ENCODE peak calls at places on chromosome 15, in six cellular contexts. J is fibroblast of pulmonary artery, F is astrocyte of the spinal cord, G is NB4, T is upper lobe of right lung, O is mucosa of descending colon. E is an unnamed sample.

GRCh38 chr15:52652984-52653383 is 26.2 kb downstream of the ATOSA start:
- DNase-seq in J (peak), F (peak), G (no peak), T (no peak), O (no peak), E (no peak)

GRCh38 chr15:63364293-63365003 is 17.2 kb downstream of the CA12 start:
- DNase-seq in J (peak), F (no peak), G (no peak), T (no peak), O (no peak), E (no peak)

GRCh38 chr15:80608688-80609087 is 86.4 kb upstream of the ABHD17C start:
- DNase-seq in J (no peak), F (no peak), G (no peak), T (no peak), O (no peak), E (no peak)

GRCh38 chr15:60379466-60380274 is 18.1 kb downstream of the ANXA2 start:
- DNase-seq in J (peak), F (peak), G (peak), T (no peak), O (no peak), E (no peak)

GRCh38 chr15:70063284-70063991 is 34.3 kb downstream of the TLE3 start:
- DNase-seq in J (no peak), F (peak), G (no peak), T (peak), O (no peak), E (peak)

GRCh38 chr15:31457631-31458526 is 131.2 kb downstream of the KLF13 start:
- DNase-seq in J (peak), F (peak), G (no peak), T (peak), O (no peak), E (no peak)

GRCh38 chr15:81160312-81161214 is 26.5 kb downstream of the CFAP161 start:
- DNase-seq in J (peak), F (peak), G (no peak), T (no peak), O (no peak), E (no peak)

GRCh38 chr15:32872606-32873291 is 154.9 kb downstream of the GREM1 start:
- DNase-seq in J (peak), F (no peak), G (no peak), T (no peak), O (no peak), E (no peak)

GRCh38 chr15:89482139-89482538 is 14.2 kb downstream of the RHCG start:
- DNase-seq in J (no peak), F (no peak), G (no peak), T (no peak), O (no peak), E (no peak)

GRCh38 chr15:70251246-70251990 is 153.7 kb upstream of the TLE3 start:
- DNase-seq in J (no peak), F (no peak), G (no peak), T (peak), O (no peak), E (no peak)

GRCh38 chr15:72728821-72729220 is 42.8 kb downstream of the BBS4 start:
- DNase-seq in J (no peak), F (no peak), G (no peak), T (no peak), O (no peak), E (no peak)

GRCh38 chr15:32766101-32766500 is 48.3 kb downstream of the GREM1 start:
- DNase-seq in J (no peak), F (no peak), G (no peak), T (no peak), O (no peak), E (no peak)

DNA sequence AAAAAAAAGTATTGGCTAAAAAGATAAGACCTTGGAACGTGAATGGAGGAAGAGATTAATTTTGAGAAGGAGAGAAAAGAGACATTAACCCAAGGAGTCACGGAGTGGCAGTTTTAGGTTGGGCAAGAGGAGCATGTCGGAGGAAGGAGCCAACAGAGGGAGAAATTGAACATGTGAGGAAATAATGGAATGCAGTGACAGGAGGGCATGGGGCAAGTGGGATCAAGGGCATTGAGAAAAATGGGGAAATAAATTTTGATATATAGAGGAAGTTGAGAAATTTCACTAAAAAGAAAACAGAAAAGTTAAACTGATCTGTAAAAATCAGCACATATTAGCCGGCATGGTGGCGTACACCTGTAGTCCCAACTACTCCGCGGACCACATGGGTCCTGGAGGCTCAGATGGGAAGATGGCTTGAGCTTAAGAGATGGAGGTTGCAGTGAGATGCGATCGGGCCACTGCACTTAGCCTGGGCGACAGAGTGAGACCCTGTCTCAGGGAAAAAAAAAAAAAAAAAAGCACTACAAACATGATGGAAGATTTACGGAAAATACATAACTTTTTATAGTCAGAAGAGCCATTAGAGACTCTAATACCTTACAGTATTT is 1.2 kb downstream of the HAUS2 start:
- DNase-seq in J (no peak), F (no peak), G (peak), T (no peak), O (no peak), E (no peak)
- H3K4me3 ChIP-seq in J (peak), F (peak), G (peak), T (peak), O (no peak), E (peak)

DNA sequence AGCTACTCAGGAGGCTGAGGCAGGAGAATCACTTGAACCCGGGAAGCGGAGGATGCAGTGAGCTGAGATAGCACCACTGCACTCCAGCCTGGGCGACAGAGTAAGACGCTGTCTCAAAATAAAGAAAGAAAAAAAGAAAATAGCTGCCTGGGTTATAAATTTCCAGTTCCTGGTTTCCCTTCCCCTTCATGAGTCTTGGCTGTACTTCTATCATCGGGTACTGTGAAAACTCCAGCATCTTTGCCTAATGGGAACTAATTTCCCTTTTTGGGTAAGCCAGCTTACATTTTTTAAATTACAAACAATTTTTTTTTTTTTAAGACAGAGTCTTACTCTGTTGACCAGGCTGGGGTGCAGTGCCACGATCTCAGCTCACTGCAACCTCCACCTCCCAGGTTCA is 15.0 kb downstream of the DENND4A start:
- DNase-seq in J (no peak), F (no peak), G (no peak), T (no peak), O (no peak), E (no peak)
- H3K4me3 ChIP-seq in J (no peak), F (no peak), G (no peak), T (no peak), O (no peak), E (no peak)

GRCh38 chr15:45355860-45356259 is 22.5 kb downstream of the GATM start:
- DNase-seq in J (no peak), F (no peak), G (no peak), T (no peak), O (no peak), E (no peak)
- H3K4me3 ChIP-seq in J (no peak), F (no peak), G (no peak), T (no peak), O (no peak), E (no peak)

GRCh38 chr15:45630958-45631691 is 3.7 kb upstream of the SQOR start:
- DNase-seq in J (peak), F (peak), G (no peak), T (no peak), O (no peak), E (peak)
- H3K4me3 ChIP-seq in J (peak), F (peak), G (no peak), T (peak), O (no peak), E (no peak)

GRCh38 chr15:68407886-68408500 is 24.0 kb downstream of the ITGA11 start:
- DNase-seq in J (no peak), F (no peak), G (no peak), T (no peak), O (no peak), E (no peak)
- H3K4me3 ChIP-seq in J (no peak), F (no peak), G (no peak), T (no peak), O (no peak), E (no peak)